ENCODE peak calls at places on chromosome 14, in four cellular contexts. S, T, H and F are unnamed samples.

GRCh38 chr14:63011609-63012008 is 33.6 kb downstream of the KCNH5 start:
- DNase-seq in S (peak; percentile 18), T (no peak), H (no peak), F (no peak)

GRCh38 chr14:33781267-33781666 is 169.6 kb downstream of the EGLN3 start:
- DNase-seq in S (peak; percentile 55), T (no peak), H (peak; percentile 25), F (no peak)

GRCh38 chr14:104749111-104749649 is 3.8 kb upstream of the SIVA1 start:
- DNase-seq in S (peak; percentile 70), T (peak; percentile 42), H (peak; percentile 25), F (peak; percentile 94)

GRCh38 chr14:67717048-67717447 is 15.4 kb downstream of the RDH12 start:
- DNase-seq in S (no peak), T (no peak), H (no peak), F (no peak)

GRCh38 chr14:68786491-68787234 is 6.2 kb downstream of the ZFP36L1 start:
- DNase-seq in S (peak; percentile 50), T (peak; percentile 26), H (peak; percentile 80), F (peak; percentile 38)

GRCh38 chr14:98907271-98907670 is 364.7 kb downstream of the BCL11B start:
- DNase-seq in S (no peak), T (no peak), H (no peak), F (no peak)

GRCh38 chr14:23114120-23114458 is 5.0 kb downstream of the CEBPE start:
- DNase-seq in S (no peak), T (no peak), H (no peak), F (peak; percentile 65)

GRCh38 chr14:99168330-99168729 is 103.7 kb downstream of the BCL11B start:
- DNase-seq in S (no peak), T (no peak), H (no peak), F (no peak)

GRCh38 chr14:89378119-89378518 is 38.9 kb downstream of the FOXN3 start:
- DNase-seq in S (no peak), T (no peak), H (peak; percentile 89), F (peak; percentile 86)

GRCh38 chr14:81162941-81163340 is 57.8 kb downstream of the GTF2A1 start:
- DNase-seq in S (peak; percentile 21), T (no peak), H (no peak), F (no peak)

GRCh38 chr14:24289649-24290283 is 9.8 kb downstream of the DHRS1 start:
- DNase-seq in S (no peak), T (no peak), H (no peak), F (no peak)

GRCh38 chr14:74932401-74932901 is 9.4 kb upstream of the RPS6KL1 start:
- DNase-seq in S (peak; percentile 34), T (no peak), H (no peak), F (peak; percentile 66)

GRCh38 chr14:74648643-74649042 is 36.6 kb upstream of the LTBP2 start:
- DNase-seq in S (no peak), T (no peak), H (no peak), F (no peak)

GRCh38 chr14:91387996-91388395 is 29.6 kb downstream of the CCDC88C start:
- DNase-seq in S (no peak), T (no peak), H (no peak), F (no peak)

DNA sequence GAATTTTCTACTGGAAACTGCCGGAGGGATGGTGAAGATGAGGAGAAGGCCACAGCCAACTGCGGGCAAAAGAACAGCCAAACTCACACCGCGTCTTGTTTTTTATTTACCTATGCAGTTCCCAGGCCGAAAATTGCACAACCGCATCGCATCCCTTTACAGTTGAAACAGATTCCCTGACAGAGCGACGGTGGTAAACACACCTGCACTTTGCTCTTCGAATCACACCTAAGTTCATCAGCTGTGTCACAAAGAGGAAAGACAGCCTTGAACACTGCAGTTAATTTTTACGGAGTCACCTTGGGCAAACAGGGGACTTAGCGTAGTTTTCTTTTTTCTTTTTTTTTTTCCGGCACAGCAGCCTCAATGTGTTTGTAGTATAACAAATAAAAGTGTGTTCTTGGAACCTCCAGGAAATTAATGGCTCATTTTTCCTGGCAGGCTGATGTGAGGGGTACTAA is 272.0 kb upstream of the DIO3 start:
- DNase-seq in S (no peak), T (no peak), H (no peak), F (no peak)
- H3K79me2 ChIP-seq in S (no peaks in the 10 kb centered on the region), T (no peaks in the 10 kb centered on the region), H (no peaks in the 10 kb centered on the region), F (no peaks in the 10 kb centered on the region)

GRCh38 chr14:65431245-65431644 is 18.7 kb downstream of the FUT8 start:
- DNase-seq in S (no peak), T (no peak), H (no peak), F (no peak)

GRCh38 chr14:65433646-65434045 is 21.1 kb downstream of the FUT8 start:
- DNase-seq in S (no peak), T (no peak), H (no peak), F (no peak)

GRCh38 chr14:65433157-65433556 is 20.6 kb downstream of the FUT8 start:
- DNase-seq in S (no peak), T (no peak), H (no peak), F (peak; percentile 18)

GRCh38 chr14:65432361-65432948 is 19.9 kb downstream of the FUT8 start:
- DNase-seq in S (no peak), T (no peak), H (peak; percentile 77), F (no peak)

GRCh38 chr14:65431951-65432350 is 19.4 kb downstream of the FUT8 start:
- DNase-seq in S (no peak), T (no peak), H (peak; percentile 76), F (peak; percentile 9)
- H3K79me2 ChIP-seq in S (peaks cover 100% of the 10 kb centered on the region), T (peaks cover 97% of the 10 kb centered on the region), H (peaks cover 2% of the 10 kb centered on the region), F (peaks cover 57% of the 10 kb centered on the region)

GRCh38 chr14:50657753-50658152 is 10.4 kb downstream of the SAV1 start:
- DNase-seq in S (no peak), T (no peak), H (no peak), F (peak; percentile 72)
- H3K79me2 ChIP-seq in S (peaks cover 88% of the 10 kb centered on the region), T (peaks cover 76% of the 10 kb centered on the region), H (peaks cover 72% of the 10 kb centered on the region), F (peaks cover 84% of the 10 kb centered on the region)

GRCh38 chr14:102789349-102789748 is 12.1 kb downstream of the TRAF3 start:
- DNase-seq in S (no peak), T (no peak), H (no peak), F (no peak)
- H3K79me2 ChIP-seq in S (peaks cover 98% of the 10 kb centered on the region), T (peaks cover 15% of the 10 kb centered on the region), H (peaks cover 3% of the 10 kb centered on the region), F (peaks cover 97% of the 10 kb centered on the region)

GRCh38 chr14:77616454-77617229 is at the start of gene SPTLC2:
- DNase-seq in S (peak; percentile 99), T (peak; percentile 99), H (peak; percentile 100), F (peak; percentile 99)

GRCh38 chr14:77618381-77618780 is 1.9 kb upstream of the SPTLC2 start:
- DNase-seq in S (no peak), T (no peak), H (no peak), F (no peak)

GRCh38 chr14:77616133-77616453 is 344 bp downstream of the SPTLC2 start:
- DNase-seq in S (no peak), T (no peak), H (no peak), F (peak; percentile 49)

GRCh38 chr14:77613207-77613606 is 3.2 kb downstream of the SPTLC2 start:
- DNase-seq in S (peak; percentile 50), T (no peak), H (peak; percentile 44), F (no peak)

DNA sequence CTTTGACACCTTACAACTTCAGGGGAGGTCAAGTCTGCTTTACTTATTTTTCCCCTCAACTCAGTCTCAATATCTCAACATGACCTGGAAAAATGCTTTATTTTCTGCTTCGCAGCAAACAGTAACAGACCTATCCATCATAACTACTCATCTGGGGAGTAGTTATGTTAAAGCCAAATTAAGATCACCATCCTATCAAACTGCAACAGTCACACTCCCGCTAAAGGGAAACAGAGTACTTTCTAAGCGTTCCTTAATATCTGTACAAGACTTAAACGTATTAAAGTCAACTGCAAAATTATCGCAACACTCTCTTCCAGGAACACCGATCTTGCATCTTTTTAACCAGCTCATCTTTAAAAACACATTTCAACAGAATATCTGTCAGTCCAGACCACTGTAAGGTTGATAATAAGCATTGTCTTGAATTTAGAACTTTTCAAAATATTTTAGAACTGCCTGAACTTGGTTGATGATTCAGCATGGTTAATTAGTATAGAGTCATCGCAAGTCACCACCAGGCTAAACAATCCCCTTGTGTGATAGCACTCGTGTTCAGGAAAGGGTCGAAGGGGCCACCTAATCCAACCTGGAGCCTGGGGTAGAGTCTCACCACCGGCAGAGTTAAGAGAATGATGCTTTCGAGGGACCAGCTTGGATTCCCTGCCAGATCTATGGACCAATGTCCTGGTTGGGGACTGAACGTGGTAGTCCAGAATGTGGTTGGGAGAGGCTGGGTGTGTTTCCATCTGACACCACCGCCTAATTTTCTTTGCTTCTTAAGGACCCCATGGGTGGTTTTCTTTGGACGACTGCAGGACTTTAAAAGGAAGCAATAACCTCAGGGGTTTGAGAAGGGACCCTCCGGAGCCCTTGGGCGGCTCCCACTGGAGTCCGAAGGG is 955 bp downstream of the SPTLC2 start:
- DNase-seq in S (peak; percentile 57), T (peak; percentile 28), H (peak; percentile 49), F (peak; percentile 78)
- H3K79me2 ChIP-seq in S (peaks cover 58% of the 10 kb centered on the region), T (peaks cover 25% of the 10 kb centered on the region), H (peaks cover 45% of the 10 kb centered on the region), F (peaks cover 55% of the 10 kb centered on the region)

GRCh38 chr14:39175445-39176262 is 600 bp downstream of the PNN start:
- DNase-seq in S (peak; percentile 33), T (peak; percentile 72), H (peak; percentile 43), F (peak; percentile 61)
- H3K79me2 ChIP-seq in S (peaks cover 53% of the 10 kb centered on the region), T (peaks cover 62% of the 10 kb centered on the region), H (peaks cover 29% of the 10 kb centered on the region), F (peaks cover 34% of the 10 kb centered on the region)

GRCh38 chr14:55309761-55310365 is 38.6 kb downstream of the FBXO34 start:
- DNase-seq in S (no peak), T (no peak), H (peak; percentile 33), F (no peak)
- H3K79me2 ChIP-seq in S (peaks cover 24% of the 10 kb centered on the region), T (peaks cover 60% of the 10 kb centered on the region), H (peaks cover 1% of the 10 kb centered on the region), F (peaks cover 74% of the 10 kb centered on the region)

DNA sequence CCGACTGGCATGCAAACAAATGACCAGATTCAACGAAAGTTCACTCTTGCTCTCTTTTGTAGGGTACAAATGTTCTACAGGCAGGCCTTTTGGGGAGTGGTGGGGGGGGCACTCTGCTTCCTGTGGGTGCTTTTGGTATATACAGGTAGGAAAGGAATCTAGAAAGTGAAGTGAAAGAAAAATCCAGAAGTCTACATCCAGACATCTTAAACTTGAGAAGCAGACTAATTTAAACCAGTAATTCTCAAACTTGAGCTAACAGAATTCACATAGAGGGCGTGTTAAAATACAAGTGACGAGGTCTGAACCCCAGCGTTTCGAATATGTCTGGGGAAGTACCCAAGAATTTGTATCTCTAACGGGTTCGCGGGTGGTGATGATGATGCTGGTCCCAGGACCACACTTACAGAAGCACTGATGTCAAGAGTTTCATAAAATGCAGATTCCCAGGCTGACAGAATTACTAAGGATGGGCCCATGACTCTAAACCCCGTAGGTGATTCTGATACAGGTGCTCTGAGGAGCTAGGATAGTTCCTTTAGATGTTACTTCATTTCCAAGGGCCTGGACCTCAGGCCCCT is 480 bp upstream of the GPR135 start:
- DNase-seq in S (no peak), T (no peak), H (no peak), F (peak; percentile 81)
- H3K79me2 ChIP-seq in S (no peaks in the 10 kb centered on the region), T (no peaks in the 10 kb centered on the region), H (no peaks in the 10 kb centered on the region), F (no peaks in the 10 kb centered on the region)